ENCODE peak calls at places on chromosomes 2 and 18, in four cellular contexts. F is HT1080; C is GM12891; W is stimulated activated naive CD8-positive, alpha-beta T cell treated with anti-CD3 and anti-CD28 coated beads, Interleukin-15, Interleukin-2, amounts not matched to agents 100 U/mL and 50 U/mL, for 24 hours. P is an unnamed sample.

GRCh38 chr2:59693176-59693959 is 860.1 kb downstream of the BCL11A start:
- DNase-seq in F (no peak), C (no peak), W (no peak), P (no peak)

GRCh38 chr2:144430722-144431163 is 89.2 kb downstream of the ZEB2 start:
- DNase-seq in F (no peak), C (no peak), W (no peak), P (no peak)

GRCh38 chr2:9993490-9994165 is 42.1 kb downstream of the GRHL1 start:
- DNase-seq in F (no peak), C (no peak), W (no peak), P (no peak)

GRCh38 chr18:42929857-42930256 is 185.6 kb downstream of the RIT2 start:
- DNase-seq in F (peak; percentile 81), C (no peak), W (no peak), P (peak; percentile 4)

GRCh38 chr2:6082619-6083018 is 390.4 kb downstream of the SOX11 start:
- DNase-seq in F (no peak), C (no peak), W (no peak), P (no peak)

GRCh38 chr18:45164551-45164950 is 450.7 kb upstream of the SLC14A2 start:
- DNase-seq in F (no peak), C (no peak), W (no peak), P (no peak)

GRCh38 chr2:238847432-238847801 is 468 bp upstream of the TWIST2 start:
- DNase-seq in F (no peak), C (no peak), W (no peak), P (no peak)

GRCh38 chr2:240643093-240643810 is 18.0 kb downstream of the GPR35 start:
- DNase-seq in F (no peak), C (no peak), W (no peak), P (no peak)

GRCh38 chr2:115083216-115083615 is 640.8 kb downstream of the DPP10 start:
- DNase-seq in F (peak; percentile 20), C (no peak), W (no peak), P (no peak)

GRCh38 chr2:27322301-27322765 is 564 bp downstream of the MPV17 start:
- DNase-seq in F (peak; percentile 34), C (no peak), W (peak; percentile 22), P (peak; percentile 23)

GRCh38 chr2:36812196-36812595 is 115.7 kb downstream of the VIT start:
- DNase-seq in F (no peak), C (no peak), W (no peak), P (no peak)